ENCODE peak calls at places on chromosomes 3 and 15, in six cellular contexts. T is heart left ventricle, H is IMR-90, B is GM12878, X is stomach, O is Peyer's patch. Z is an unnamed sample.

GRCh38 chr15:85778107-85778776 is 16.5 kb downstream of the KLHL25 start:
- DNase-seq in H (no peak), T (no peak), X (no peak), B (no peak), O (no peak), Z (no peak)

GRCh38 chr3:57983734-57984518 is 24.3 kb upstream of the FLNB start:
- DNase-seq in H (peak), X (peak), T (no peak), O (peak), B (peak), Z (peak)

GRCh38 chr3:17912011-17912760 is 169.8 kb upstream of the TBC1D5 start:
- DNase-seq in H (no peak), B (no peak), O (no peak), X (no peak), T (no peak), Z (no peak)

GRCh38 chr3:180092889-180093288 is 56.2 kb upstream of the PEX5L start:
- DNase-seq in O (no peak), H (no peak), T (no peak), B (no peak), X (no peak), Z (no peak)

GRCh38 chr3:155807823-155808222 is 1.7 kb upstream of the C3orf33 start:
- DNase-seq in T (no peak), B (no peak), O (no peak), H (peak), X (no peak), Z (no peak)

GRCh38 chr3:112405845-112406244 is 72.9 kb downstream of the CD200 start:
- DNase-seq in X (no peak), H (peak), O (no peak), T (no peak), B (no peak), Z (no peak)

GRCh38 chr3:8769088-8769822 is at the start of gene OXTR:
- DNase-seq in T (peak), B (no peak), H (peak), O (no peak), X (peak), Z (no peak)

GRCh38 chr3:39757312-39757711 is 52.1 kb upstream of the MYRIP start:
- DNase-seq in T (no peak), X (no peak), O (no peak), H (no peak), B (no peak), Z (no peak)

GRCh38 chr15:65395567-65396185 is 17.9 kb upstream of the IGDCC3 start:
- DNase-seq in T (no peak), O (no peak), H (no peak), X (no peak), B (no peak), Z (no peak)

GRCh38 chr3:126618021-126618420 is 36.9 kb downstream of the TXNRD3 start:
- DNase-seq in X (no peak), T (no peak), O (no peak), H (peak), B (no peak), Z (no peak)

GRCh38 chr3:180749796-180750195 is 70.5 kb upstream of the CCDC39 start:
- DNase-seq in T (no peak), O (no peak), X (no peak), B (no peak), H (no peak), Z (no peak)

GRCh38 chr3:80060664-80061063 is 292.9 kb upstream of the ROBO1 start:
- DNase-seq in H (no peak), X (no peak), O (no peak), B (no peak), T (no peak), Z (no peak)

GRCh38 chr3:52704611-52705437 is 767 bp downstream of the GLT8D1 start:
- DNase-seq in B (no peak), X (no peak), T (no peak), O (no peak), H (peak), Z (no peak)

GRCh38 chr15:87031545-87032230 is 952.0 kb downstream of the AGBL1 start:
- DNase-seq in O (no peak), T (no peak), B (no peak), H (no peak), X (no peak), Z (no peak)

GRCh38 chr3:174089592-174089991 is 692.0 kb downstream of the NLGN1 start:
- DNase-seq in B (no peak), H (no peak), O (no peak), X (no peak), T (no peak), Z (no peak)

GRCh38 chr3:137687181-137687880 is 76.8 kb upstream of the SOX14 start:
- DNase-seq in T (no peak), H (no peak), X (no peak), O (no peak), B (no peak), Z (no peak)

GRCh38 chr15:90037510-90037860 is 36.4 kb downstream of the ZNF710 start:
- DNase-seq in O (no peak), H (peak), X (no peak), T (no peak), B (no peak), Z (no peak)

GRCh38 chr3:192366916-192367315 is 360.4 kb downstream of the FGF12 start:
- DNase-seq in X (no peak), T (no peak), O (no peak), B (no peak), H (no peak), Z (no peak)

GRCh38 chr3:45402138-45402537 is 13.8 kb downstream of the LARS2 start:
- DNase-seq in T (no peak), X (no peak), B (no peak), O (no peak), H (no peak), Z (no peak)

GRCh38 chr15:76337047-76337738 is 620 bp downstream of the ISL2 start:
- DNase-seq in O (no peak), T (no peak), B (no peak), H (peak), X (no peak), Z (no peak)

GRCh38 chr3:29757054-29757777 is 476.3 kb downstream of the RBMS3 start:
- DNase-seq in T (no peak), X (peak), H (peak), O (no peak), B (no peak), Z (no peak)

GRCh38 chr3:181901626-181902025 is 189.9 kb downstream of the SOX2 start:
- DNase-seq in X (no peak), O (no peak), B (no peak), H (no peak), T (no peak), Z (no peak)

GRCh38 chr3:196793224-196793623 is 53.6 kb downstream of the PAK2 start:
- DNase-seq in O (no peak), T (no peak), H (peak), B (no peak), X (no peak), Z (no peak)

GRCh38 chr3:161548301-161548700 is 51.7 kb downstream of the OTOL1 start:
- DNase-seq in B (no peak), X (no peak), H (no peak), O (no peak), T (no peak), Z (no peak)

GRCh38 chr15:80679167-80679804 is 15.8 kb upstream of the ABHD17C start:
- DNase-seq in T (no peak), O (no peak), H (no peak), B (no peak), X (no peak), Z (no peak)

GRCh38 chr3:37862712-37863551 is 1.3 kb downstream of the CTDSPL start:
- DNase-seq in X (no peak), T (no peak), H (peak), O (no peak), B (no peak), Z (peak)

GRCh38 chr3:3629911-3630310 is 169.3 kb upstream of the LRRN1 start:
- DNase-seq in X (no peak), O (no peak), B (no peak), H (peak), T (no peak), Z (no peak)

GRCh38 chr15:63345391-63345752 is 36.3 kb downstream of the CA12 start:
- DNase-seq in O (no peak), T (no peak), B (no peak), H (no peak), X (no peak), Z (no peak)

GRCh38 chr3:126355777-126356372 is 1.3 kb downstream of the KLF15 start:
- DNase-seq in H (peak), B (no peak), X (peak), O (peak), T (peak), Z (peak)

GRCh38 chr15:74367296-74367854 is at the start of gene CYP11A1:
- DNase-seq in T (no peak), X (no peak), O (no peak), B (no peak), H (no peak), Z (no peak)
- TF ChIP-seq POLR2A in T (no peak), X (no peak), O (no peak), B (no peak), H (no peak), Z (no peak)

GRCh38 chr3:152050782-152051405 is 177.5 kb downstream of the SUCNR1 start:
- DNase-seq in T (no peak), B (no peak), H (peak), X (no peak), O (no peak), Z (no peak)

GRCh38 chr3:152048826-152049225 is 175.4 kb downstream of the SUCNR1 start:
- DNase-seq in H (no peak), T (no peak), O (no peak), X (no peak), B (no peak), Z (no peak)

GRCh38 chr3:152054315-152054714 is 180.9 kb downstream of the SUCNR1 start:
- DNase-seq in T (no peak), B (no peak), O (no peak), H (no peak), X (no peak), Z (no peak)

GRCh38 chr3:152053876-152054275 is 180.4 kb downstream of the SUCNR1 start:
- DNase-seq in H (no peak), B (no peak), O (no peak), T (no peak), X (no peak), Z (no peak)

GRCh38 chr3:152051501-152052404 is 178.3 kb downstream of the SUCNR1 start:
- DNase-seq in T (no peak), B (no peak), H (peak), X (no peak), O (no peak), Z (no peak)
- H3K4me3 ChIP-seq in T (no peak), B (no peak), H (no peak), X (no peak), O (no peak), Z (no peak)

GRCh38 chr15:72222433-72222832 is 8.6 kb downstream of the PKM start:
- DNase-seq in X (no peak), B (no peak), H (no peak), T (no peak), O (no peak), Z (peak)
- TF ChIP-seq POLR2A in X (no peak), B (peak), H (no peak), T (no peak), O (no peak), Z (no peak)

DNA sequence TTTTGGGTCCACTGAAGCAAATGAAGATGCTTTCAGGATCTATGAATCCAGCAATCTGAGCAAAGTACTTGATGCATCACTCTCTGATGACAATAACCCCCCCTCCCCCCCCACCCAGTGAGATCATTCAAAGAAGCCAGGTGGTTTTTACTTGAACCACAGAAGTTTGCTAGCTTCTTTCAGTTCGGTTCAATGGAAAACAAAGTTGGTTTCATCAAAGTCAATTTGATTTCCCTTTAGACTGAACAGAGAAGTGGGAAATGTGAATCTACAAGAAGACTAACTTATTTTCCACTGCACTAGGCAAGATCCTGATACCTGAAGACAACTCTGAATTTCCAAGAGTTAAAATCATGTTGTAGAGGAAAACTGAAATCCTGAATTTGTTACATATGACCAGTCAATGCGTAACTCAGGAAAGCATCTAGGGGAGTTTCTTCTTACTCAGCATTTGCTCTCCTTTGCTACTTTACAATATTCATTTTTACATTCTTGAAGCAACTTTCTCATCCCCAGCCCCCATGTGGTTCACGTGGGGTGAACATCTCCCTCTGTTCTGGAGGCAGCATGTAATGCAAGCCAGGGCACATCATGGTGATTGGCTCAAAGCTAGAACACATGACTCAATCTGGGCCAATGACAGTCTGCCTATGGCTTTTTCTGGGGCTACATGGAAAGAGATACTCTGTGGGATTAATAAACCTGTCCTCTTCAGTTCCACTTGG is 572.6 kb downstream of the FOXP1 start:
- DNase-seq in H (peak), T (no peak), O (no peak), B (peak), X (no peak), Z (no peak)
- H3K4me3 ChIP-seq in H (no peak), T (no peak), O (no peak), B (no peak), X (no peak), Z (no peak)

DNA sequence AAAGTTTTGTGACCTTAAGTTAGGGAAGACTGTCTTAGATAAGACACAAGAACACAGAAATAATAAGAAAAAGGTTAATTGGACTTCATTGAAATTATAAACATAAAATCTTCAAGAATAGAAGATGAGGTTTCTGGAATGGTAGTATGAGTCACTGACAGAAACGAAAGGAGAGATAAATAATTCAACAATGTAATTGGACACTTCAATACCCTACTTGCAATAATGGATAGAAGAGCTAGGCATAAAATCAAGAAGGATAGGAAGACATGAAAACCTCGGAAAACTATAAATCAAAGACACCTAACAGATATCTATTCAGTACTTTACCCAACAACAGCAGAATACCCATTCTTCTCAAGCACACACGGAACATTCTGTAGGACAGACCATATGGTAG is 15.9 kb upstream of the MFSD1 start:
- DNase-seq in X (no peak), O (no peak), T (no peak), H (peak), B (no peak), Z (no peak)
- TF ChIP-seq POLR2A in X (no peak), O (no peak), T (no peak), H (no peak), B (no peak), Z (no peak)

GRCh38 chr3:71433631-71434030 is 149.9 kb downstream of the FOXP1 start:
- DNase-seq in X (no peak), O (no peak), H (no peak), B (no peak), T (no peak), Z (no peak)

GRCh38 chr3:71429610-71429988 is 153.9 kb downstream of the FOXP1 start:
- DNase-seq in X (no peak), T (no peak), B (no peak), H (no peak), O (no peak), Z (peak)

GRCh38 chr3:71432044-71432970 is 151.2 kb downstream of the FOXP1 start:
- DNase-seq in T (no peak), H (no peak), O (no peak), B (no peak), X (no peak), Z (no peak)

GRCh38 chr3:71428841-71429609 is 154.5 kb downstream of the FOXP1 start:
- DNase-seq in O (no peak), B (no peak), X (no peak), H (peak), T (no peak), Z (peak)

GRCh38 chr3:71430941-71431552 is 152.5 kb downstream of the FOXP1 start:
- DNase-seq in O (no peak), B (no peak), T (no peak), H (no peak), X (no peak), Z (no peak)
- H3K4me3 ChIP-seq in O (no peak), B (no peak), T (no peak), H (no peak), X (no peak), Z (no peak)

GRCh38 chr3:31758342-31758741 is 222.7 kb downstream of the OSBPL10 start:
- DNase-seq in B (no peak), O (no peak), X (no peak), H (no peak), T (no peak), Z (no peak)
- TF ChIP-seq POLR2A in B (no peak), O (no peak), X (no peak), H (no peak), T (no peak), Z (no peak)

DNA sequence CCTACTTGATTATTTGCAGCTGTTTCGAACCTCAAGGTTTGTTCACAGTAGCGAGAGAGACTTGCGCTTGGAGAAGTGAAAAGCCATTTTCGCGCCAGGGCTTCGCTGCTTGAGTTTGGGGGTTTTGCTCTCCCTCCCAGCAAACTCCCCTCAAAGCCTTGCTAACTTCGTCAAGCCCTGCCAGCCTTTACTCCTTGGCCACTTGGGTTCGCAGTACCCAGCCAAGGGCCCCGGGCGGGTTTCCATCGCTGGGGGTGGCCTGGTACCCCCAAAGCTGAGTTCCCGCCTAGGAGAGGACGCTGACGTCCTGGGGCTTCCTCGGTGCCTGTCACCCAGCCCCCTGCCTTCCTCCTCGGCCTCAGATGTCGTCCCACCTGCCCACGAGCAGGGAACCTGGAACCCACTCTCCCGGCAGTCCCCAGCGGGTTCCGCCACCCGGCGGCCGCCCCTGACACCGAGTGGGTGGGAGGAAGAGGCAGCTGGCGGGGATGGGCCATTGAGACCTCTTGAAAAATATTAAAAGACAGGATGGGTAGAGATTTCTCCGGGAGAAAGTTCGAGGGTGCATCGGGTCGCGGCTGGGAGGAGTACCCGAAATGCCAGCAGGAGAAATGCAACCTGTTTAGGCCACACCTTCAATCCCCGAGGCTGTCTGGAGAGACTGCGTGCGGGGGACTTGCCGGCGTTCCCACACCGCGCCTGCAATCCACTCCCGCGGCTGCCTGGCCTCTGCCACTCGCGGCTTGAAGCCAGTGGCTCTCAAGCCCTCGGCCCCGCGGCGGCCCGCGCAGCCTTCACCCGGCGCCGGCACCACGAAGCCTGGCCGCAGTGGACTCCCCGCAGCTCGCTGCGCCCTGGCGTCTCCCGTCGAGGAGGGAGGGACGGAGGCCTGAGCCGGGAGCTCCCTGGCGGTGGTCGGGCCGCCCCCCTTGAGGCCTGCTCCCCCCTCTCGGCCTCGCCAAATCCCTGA is 8.8 kb upstream of the NR2F2 start:
- DNase-seq in X (peak), T (peak), O (no peak), B (no peak), H (peak), Z (peak)
- H3K4me3 ChIP-seq in X (peak), T (peak), O (peak), B (peak), H (no peak), Z (peak)